ENCODE peak calls at places on chromosomes 16 and 17, in six cellular contexts. F, D, L, C, V and I are unnamed samples.

GRCh38 chr17:6669479-6670212 is 18.1 kb downstream of the C17orf100 start:
- DNase-seq in F (no peak), D (no peak), L (no peak), C (peak), V (no peak), I (no peak)

GRCh38 chr17:32445976-32446375 is 1.7 kb downstream of the PSMD11 start:
- DNase-seq in F (no peak), D (peak), L (no peak), C (no peak), V (no peak), I (no peak)

GRCh38 chr16:19140392-19140791 is 26.6 kb downstream of the ITPRIPL2 start:
- DNase-seq in F (no peak), D (no peak), L (no peak), C (no peak), V (no peak), I (no peak)

GRCh38 chr17:1882836-1883235 is 53.0 kb downstream of the RPA1 start:
- DNase-seq in F (peak), D (peak), L (peak), C (peak), V (no peak), I (peak)

GRCh38 chr16:66421891-66422290 is 5.2 kb upstream of the BEAN1 start:
- DNase-seq in F (no peak), D (no peak), L (no peak), C (no peak), V (no peak), I (no peak)

GRCh38 chr16:81932668-81933067 is 78.6 kb downstream of the SDR42E1 start:
- DNase-seq in F (no peak), D (no peak), L (no peak), C (no peak), V (no peak), I (peak)

GRCh38 chr17:7855643-7856080 is 796 bp downstream of the TMEM88 start:
- DNase-seq in F (peak), D (no peak), L (no peak), C (no peak), V (peak), I (peak)

GRCh38 chr16:70018254-70018653 is 67.1 kb downstream of the CLEC18A start:
- DNase-seq in F (peak), D (peak), L (peak), C (no peak), V (no peak), I (peak)

GRCh38 chr17:7579001-7579838 is at the start of gene CD68:
- DNase-seq in F (peak), D (peak), L (peak), C (peak), V (no peak), I (peak)

GRCh38 chr16:3861808-3862451 is 18.6 kb downstream of the CREBBP start:
- DNase-seq in F (no peak), D (no peak), L (no peak), C (no peak), V (no peak), I (peak)

GRCh38 chr17:39224778-39225307 is 902 bp downstream of the STAC2 start:
- DNase-seq in F (no peak), D (no peak), L (no peak), C (no peak), V (no peak), I (no peak)

GRCh38 chr16:20740901-20741491 is 622 bp downstream of the THUMPD1 start:
- DNase-seq in F (peak), D (peak), L (peak), C (peak), V (peak), I (peak)

GRCh38 chr17:39774043-39774442 is 36.3 kb downstream of the GRB7 start:
- DNase-seq in F (no peak), D (no peak), L (no peak), C (no peak), V (no peak), I (no peak)

GRCh38 chr17:73952498-73953205 is 250.8 kb upstream of the RPL38 start:
- DNase-seq in F (peak), D (peak), L (no peak), C (no peak), V (peak), I (no peak)

GRCh38 chr16:27515874-27516353 is 33.8 kb downstream of the GTF3C1 start:
- DNase-seq in F (peak), D (peak), L (no peak), C (peak), V (no peak), I (peak)

GRCh38 chr17:7673239-7673638 is 14.1 kb downstream of the TP53 start:
- DNase-seq in F (peak), D (peak), L (no peak), C (no peak), V (no peak), I (no peak)

GRCh38 chr16:85935957-85936760 is 37.2 kb downstream of the IRF8 start:
- DNase-seq in F (peak), D (peak), L (no peak), C (no peak), V (no peak), I (no peak)

GRCh38 chr17:73933871-73934270 is 269.6 kb upstream of the RPL38 start:
- DNase-seq in F (no peak), D (no peak), L (no peak), C (no peak), V (no peak), I (no peak)

GRCh38 chr17:69945698-69946185 is 129.3 kb upstream of the KCNJ16 start:
- DNase-seq in F (no peak), D (no peak), L (peak), C (no peak), V (no peak), I (no peak)

GRCh38 chr16:11526921-11527320 is 59.8 kb downstream of the LITAF start:
- DNase-seq in F (no peak), D (peak), L (no peak), C (no peak), V (no peak), I (no peak)

GRCh38 chr17:33750943-33751701 is 458.0 kb upstream of the ASIC2 start:
- DNase-seq in F (peak), D (peak), L (peak), C (peak), V (no peak), I (peak)

GRCh38 chr16:48914070-48914469 is 304.1 kb upstream of the N4BP1 start:
- DNase-seq in F (no peak), D (no peak), L (no peak), C (no peak), V (no peak), I (no peak)

GRCh38 chr17:53150101-53150698 is 672.5 kb upstream of the KIF2B start:
- DNase-seq in F (peak), D (no peak), L (no peak), C (no peak), V (no peak), I (no peak)

GRCh38 chr17:2695961-2696760 is 15.4 kb downstream of the CLUH start:
- DNase-seq in F (no peak), D (no peak), L (no peak), C (no peak), V (peak), I (no peak)

GRCh38 chr16:12348733-12349704 is 372.5 kb downstream of the SNX29 start:
- DNase-seq in F (no peak), D (no peak), L (no peak), C (no peak), V (no peak), I (no peak)

GRCh38 chr16:77899416-77899815 is 111.1 kb downstream of the VAT1L start:
- DNase-seq in F (no peak), D (no peak), L (no peak), C (no peak), V (no peak), I (no peak)

GRCh38 chr16:1763521-1764511 is 7.5 kb downstream of the NME3 start:
- DNase-seq in F (no peak), D (no peak), L (no peak), C (no peak), V (no peak), I (no peak)

GRCh38 chr16:67884684-67885083 is at the start of gene NRN1L:
- DNase-seq in F (peak), D (no peak), L (peak), C (peak), V (peak), I (no peak)

GRCh38 chr16:23987443-23987842 is 151.7 kb downstream of the PRKCB start:
- DNase-seq in F (no peak), D (peak), L (no peak), C (no peak), V (no peak), I (no peak)

GRCh38 chr17:48293319-48294192 is 136.5 kb downstream of the SKAP1 start:
- DNase-seq in F (no peak), D (no peak), L (no peak), C (no peak), V (no peak), I (no peak)

GRCh38 chr16:87560428-87561199 is 41.7 kb upstream of the JPH3 start:
- DNase-seq in F (peak), D (peak), L (no peak), C (peak), V (no peak), I (no peak)

GRCh38 chr17:59439261-59439660 is 107.8 kb downstream of the YPEL2 start:
- DNase-seq in F (no peak), D (no peak), L (no peak), C (no peak), V (no peak), I (peak)

DNA sequence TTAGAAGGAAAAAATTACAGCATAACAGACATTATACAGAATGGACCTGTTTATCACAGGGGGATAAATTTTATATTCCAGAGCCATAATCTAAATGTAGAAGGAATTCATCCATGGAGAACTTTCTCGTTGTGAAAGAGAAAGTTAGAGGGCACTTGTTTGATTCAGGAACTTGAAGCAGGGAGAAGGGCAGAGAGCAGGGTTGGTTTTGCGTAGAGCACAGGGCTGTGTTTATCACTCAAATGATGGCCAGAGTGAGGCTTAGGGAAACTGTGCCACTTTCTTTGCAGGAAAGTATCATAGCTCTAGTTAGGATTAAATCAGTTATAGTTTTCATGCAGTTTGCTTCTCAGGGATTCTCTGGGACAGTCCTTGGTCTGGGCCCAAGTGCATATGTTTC is 29.1 kb upstream of the MED13 start:
- DNase-seq in F (peak), D (peak), L (no peak), C (no peak), V (no peak), I (no peak)
- H3K4me3 ChIP-seq in F (no peak), D (no peak), L (no peak), C (no peak), V (no peak), I (no peak)

DNA sequence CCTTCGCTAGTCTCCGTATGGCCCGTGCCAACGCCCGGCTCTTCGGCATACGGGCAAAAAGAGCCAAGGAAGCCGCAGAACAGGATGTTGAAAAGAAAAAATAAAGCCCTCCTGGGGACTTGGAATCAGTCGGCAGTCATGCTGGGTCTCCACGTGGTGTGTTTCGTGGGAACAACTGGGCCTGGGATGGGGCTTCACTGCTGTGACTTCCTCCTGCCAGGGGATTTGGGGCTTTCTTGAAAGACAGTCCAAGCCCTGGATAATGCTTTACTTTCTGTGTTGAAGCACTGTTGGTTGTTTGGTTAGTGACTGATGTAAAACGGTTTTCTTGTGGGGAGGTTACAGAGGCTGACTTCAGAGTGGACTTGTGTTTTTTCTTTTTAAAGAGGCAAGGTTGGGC is 2.5 kb downstream of the RPL13 start:
- DNase-seq in F (no peak), D (no peak), L (no peak), C (no peak), V (no peak), I (no peak)
- H3K4me3 ChIP-seq in F (no peak), D (peak), L (peak), C (peak), V (no peak), I (no peak)

DNA sequence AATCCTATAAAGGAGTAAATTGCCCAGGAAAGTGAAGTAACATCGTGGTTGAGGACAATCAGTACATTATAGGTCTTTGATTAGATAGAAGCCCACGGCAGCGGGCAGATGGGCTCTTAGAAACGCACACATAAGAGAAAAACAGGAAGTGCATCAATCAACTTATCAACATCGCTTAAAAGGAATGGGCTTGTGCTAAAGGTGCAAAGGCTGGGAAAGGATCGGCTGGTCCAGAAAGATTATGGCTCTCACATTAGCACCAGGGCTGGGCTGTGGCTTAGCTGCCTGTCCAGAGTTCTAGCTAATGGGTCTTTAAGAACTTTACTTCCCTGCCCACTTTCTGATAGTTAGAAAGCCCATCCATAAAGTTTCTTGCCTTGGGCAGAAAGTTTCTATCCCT is 292.0 kb upstream of the TNRC6C start:
- DNase-seq in F (no peak), D (no peak), L (no peak), C (no peak), V (no peak), I (no peak)
- H3K4me3 ChIP-seq in F (no peak), D (peak), L (no peak), C (no peak), V (no peak), I (no peak)

DNA sequence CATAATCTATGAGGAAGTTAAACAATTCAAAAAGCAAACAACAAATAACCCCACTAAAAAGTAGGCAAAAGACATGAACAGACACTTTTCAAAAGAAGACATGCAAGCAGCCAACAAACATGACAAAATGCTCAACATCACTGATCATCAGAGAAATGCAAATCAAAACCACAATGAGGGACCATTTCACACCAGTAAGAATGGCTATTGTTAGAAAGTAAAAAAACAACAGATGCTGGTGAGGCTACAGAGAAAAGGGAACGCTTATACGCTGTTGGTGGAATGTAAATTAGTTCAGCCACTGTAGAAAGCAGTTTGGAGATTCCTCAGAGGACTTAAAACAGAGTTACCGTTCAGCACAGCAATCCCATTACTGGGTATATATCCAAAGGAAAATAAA is 24.4 kb downstream of the TNFRSF13B start:
- DNase-seq in F (no peak), D (peak), L (no peak), C (no peak), V (no peak), I (no peak)
- H3K4me3 ChIP-seq in F (no peak), D (no peak), L (no peak), C (no peak), V (no peak), I (no peak)

GRCh38 chr17:46837521-46837920 is 13.9 kb upstream of the WNT9B start:
- DNase-seq in F (no peak), D (no peak), L (no peak), C (no peak), V (no peak), I (no peak)

GRCh38 chr17:46836500-46836899 is 14.9 kb upstream of the WNT9B start:
- DNase-seq in F (no peak), D (no peak), L (no peak), C (no peak), V (no peak), I (no peak)

GRCh38 chr17:46842835-46843234 is 8.5 kb upstream of the WNT9B start:
- DNase-seq in F (no peak), D (peak), L (no peak), C (no peak), V (no peak), I (no peak)

GRCh38 chr17:46839211-46839610 is 12.2 kb upstream of the WNT9B start:
- DNase-seq in F (no peak), D (no peak), L (no peak), C (no peak), V (no peak), I (no peak)

DNA sequence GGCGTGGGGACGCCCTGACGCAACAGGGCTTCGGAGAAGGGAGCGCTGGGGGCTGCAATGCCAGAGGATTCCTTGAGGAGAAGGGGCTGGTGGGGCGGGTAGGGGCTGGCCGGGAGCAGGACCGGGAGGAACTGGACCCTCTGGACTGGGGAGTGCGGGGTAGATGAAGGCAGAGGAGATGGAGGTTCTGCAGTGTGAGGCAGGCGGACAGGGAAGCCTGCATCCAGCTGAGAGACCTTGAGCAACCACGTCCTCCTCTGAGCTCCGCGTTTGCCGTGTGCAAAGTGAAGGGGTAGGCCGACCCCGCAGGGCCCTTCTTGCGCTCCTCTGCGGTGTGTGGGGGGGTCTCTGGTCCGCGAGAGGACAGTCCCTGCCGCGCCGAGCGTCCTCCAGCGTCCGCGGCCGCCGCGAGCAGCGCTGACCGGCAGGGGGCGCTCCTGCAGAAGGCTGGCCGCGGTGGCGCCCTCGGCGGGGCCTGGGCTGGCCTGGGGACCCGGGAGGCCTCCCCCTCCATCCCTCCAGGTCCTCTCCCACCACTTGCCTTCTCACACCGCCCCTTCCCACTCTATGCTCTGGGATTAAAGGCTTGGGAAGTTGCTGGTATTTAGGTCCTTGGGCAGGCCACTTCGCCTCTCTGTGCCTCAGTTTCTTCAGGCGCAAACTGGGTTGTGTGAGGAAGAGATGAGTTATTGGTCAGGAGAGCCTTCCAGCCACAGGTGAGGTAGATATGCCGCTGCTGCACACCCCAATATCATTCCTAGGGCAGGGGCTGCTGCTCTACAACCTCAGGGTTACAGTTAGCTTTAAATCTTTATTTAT is 9.6 kb upstream of the WNT9B start:
- DNase-seq in F (no peak), D (no peak), L (no peak), C (no peak), V (no peak), I (no peak)
- H3K4me3 ChIP-seq in F (no peak), D (no peak), L (peak), C (no peak), V (peak), I (no peak)

GRCh38 chr17:76641501-76641900 is 2.1 kb downstream of the ST6GALNAC1 start:
- DNase-seq in F (peak), D (peak), L (no peak), C (peak), V (no peak), I (no peak)

GRCh38 chr17:76642994-76643393 is 563 bp downstream of the ST6GALNAC1 start:
- DNase-seq in F (peak), D (no peak), L (no peak), C (no peak), V (no peak), I (no peak)

GRCh38 chr17:76642032-76642561 is 1.5 kb downstream of the ST6GALNAC1 start:
- DNase-seq in F (no peak), D (no peak), L (no peak), C (no peak), V (no peak), I (no peak)

GRCh38 chr17:76638263-76638662 is 5.3 kb downstream of the ST6GALNAC1 start:
- DNase-seq in F (no peak), D (no peak), L (no peak), C (no peak), V (no peak), I (no peak)

DNA sequence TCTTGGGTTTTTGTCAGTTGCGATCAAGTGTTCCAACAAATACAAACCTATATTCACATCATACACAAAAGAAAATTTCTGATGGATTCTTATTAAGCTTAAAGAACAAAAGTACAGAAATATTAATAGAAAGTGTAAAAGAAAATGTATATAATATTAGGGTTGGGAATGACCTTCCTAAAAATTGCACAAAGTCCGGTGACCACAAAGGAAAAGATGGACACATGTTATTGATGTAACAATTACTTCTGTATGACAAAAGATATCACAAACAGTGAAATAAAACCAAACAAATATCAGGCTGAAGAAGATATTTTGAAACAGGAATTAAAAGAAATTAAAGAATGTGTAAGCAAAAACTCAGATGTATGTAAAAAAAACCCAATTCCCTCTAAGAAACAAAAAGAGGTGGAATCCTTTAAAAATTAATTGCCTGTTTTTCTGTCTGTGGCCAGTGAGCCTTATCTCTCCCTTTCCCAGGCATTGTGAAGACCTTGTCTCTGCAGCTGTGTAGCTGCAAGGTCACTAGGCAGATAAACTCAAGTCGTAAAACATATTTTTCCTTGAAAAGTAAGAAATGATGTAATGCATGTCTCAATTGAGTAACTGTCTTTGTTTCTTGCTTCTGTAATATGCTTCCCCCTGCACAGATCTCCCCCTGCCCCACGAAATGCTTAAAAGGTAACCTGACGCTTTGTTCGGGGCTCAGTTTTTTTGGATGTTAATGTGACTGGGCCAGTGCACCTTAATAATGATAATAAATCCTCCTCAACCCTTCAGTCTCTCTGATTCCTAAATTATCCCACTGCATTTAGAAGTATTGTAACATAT is 2.8 kb downstream of the ST6GALNAC1 start:
- DNase-seq in F (no peak), D (no peak), L (no peak), C (no peak), V (no peak), I (peak)
- H3K4me3 ChIP-seq in F (no peak), D (no peak), L (no peak), C (no peak), V (no peak), I (no peak)